ENCODE peak calls at places on chromosomes 2 and 18, in seven cellular contexts. Q is GM23248, Z is bronchial epithelial cell, N is epithelial cell of esophagus, K is mesenchymal stem cell, H is astrocyte of the spinal cord, P is transverse colon. J is an unnamed sample.

GRCh38 chr2:234399451-234400246 is 97.2 kb downstream of the ARL4C start:
- DNase-seq in Q (peak), N (no peak), P (no peak), Z (no peak), H (peak), K (no peak), J (no peak)

GRCh38 chr18:76565238-76566173 is 70.5 kb upstream of the ZNF516 start:
- DNase-seq in H (peak), P (peak), N (peak), Q (peak), Z (peak), K (peak), J (peak)

GRCh38 chr2:12733846-12734245 is 17.1 kb downstream of the TRIB2 start:
- DNase-seq in Z (no peak), Q (no peak), N (peak), K (no peak), P (no peak), H (no peak), J (no peak)

GRCh38 chr2:55493220-55493619 is 26.3 kb upstream of the CFAP36 start:
- DNase-seq in H (no peak), N (peak), Q (peak), Z (peak), K (no peak), P (no peak), J (no peak)

GRCh38 chr2:235706496-235706895 is 212.7 kb downstream of the AGAP1 start:
- DNase-seq in P (no peak), Q (no peak), H (no peak), Z (no peak), N (peak), K (no peak), J (no peak)

GRCh38 chr18:31942301-31942998 is 478 bp downstream of the TRAPPC8 start:
- DNase-seq in H (peak), K (peak), N (peak), Z (peak), Q (peak), P (peak), J (peak)

GRCh38 chr18:59303656-59304055 is 14.8 kb downstream of the CPLX4 start:
- DNase-seq in K (no peak), Z (no peak), N (no peak), H (no peak), P (no peak), Q (no peak), J (no peak)

GRCh38 chr2:65265090-65266045 is 37.7 kb downstream of the ACTR2 start:
- DNase-seq in P (no peak), H (peak), Z (peak), N (peak), K (peak), Q (peak), J (peak)

GRCh38 chr2:53252115-53252514 is 515.5 kb upstream of the CHAC2 start:
- DNase-seq in N (no peak), P (no peak), K (no peak), Q (no peak), H (no peak), Z (no peak), J (no peak)

GRCh38 chr18:29439398-29439797 is 1262.5 kb upstream of the CDH2 start:
- DNase-seq in Z (no peak), N (no peak), P (no peak), K (no peak), H (no peak), Q (peak), J (no peak)

GRCh38 chr2:178976351-178976750 is 73.6 kb downstream of the CCDC141 start:
- DNase-seq in Z (no peak), Q (no peak), K (no peak), H (no peak), P (no peak), N (no peak), J (no peak)

GRCh38 chr2:46268986-46269385 is 28.2 kb upstream of the EPAS1 start:
- DNase-seq in K (peak), H (peak), Q (peak), N (no peak), Z (no peak), P (no peak), J (no peak)

GRCh38 chr18:58468191-58468590 is 160.7 kb downstream of the ALPK2 start:
- DNase-seq in P (no peak), N (peak), Z (peak), K (no peak), Q (no peak), H (no peak), J (no peak)

GRCh38 chr18:49878996-49879585 is 65.8 kb upstream of the ACAA2 start:
- DNase-seq in Q (peak), H (no peak), K (no peak), N (no peak), Z (no peak), P (no peak), J (no peak)

GRCh38 chr18:30675905-30676620 is 366.5 kb downstream of the DSC3 start:
- DNase-seq in P (no peak), K (no peak), Q (no peak), Z (no peak), H (no peak), N (no peak), J (no peak)

GRCh38 chr2:149926149-149926548 is 338.6 kb upstream of the MMADHC start:
- DNase-seq in P (no peak), K (no peak), Z (no peak), N (no peak), Q (no peak), H (no peak), J (no peak)

GRCh38 chr2:197889041-197889440 is 84.6 kb downstream of the PLCL1 start:
- DNase-seq in Z (peak), N (peak), P (no peak), Q (peak), K (peak), H (peak), J (peak)

GRCh38 chr2:54809814-54810213 is 86.4 kb downstream of the EML6 start:
- DNase-seq in Q (peak), H (peak), K (peak), Z (peak), N (peak), P (no peak), J (no peak)

GRCh38 chr2:217899231-217900009 is 103.4 kb downstream of the TNS1 start:
- DNase-seq in N (peak), K (peak), P (peak), Z (peak), Q (peak), H (peak), J (peak)

GRCh38 chr18:36485772-36486171 is 188.3 kb downstream of the FHOD3 start:
- DNase-seq in Q (no peak), K (no peak), H (no peak), Z (peak), P (no peak), N (peak), J (no peak)

GRCh38 chr18:48733854-48734253 is 195.0 kb downstream of the CTIF start:
- DNase-seq in K (no peak), N (no peak), Z (no peak), P (no peak), Q (no peak), H (no peak), J (no peak)

GRCh38 chr2:30588891-30589495 is 141.9 kb downstream of the LCLAT1 start:
- DNase-seq in Z (no peak), K (no peak), P (no peak), H (no peak), Q (no peak), N (no peak), J (no peak)

GRCh38 chr2:5692561-5693287 is 540 bp downstream of the SOX11 start:
- DNase-seq in P (no peak), K (peak), Z (no peak), Q (peak), H (peak), N (no peak), J (no peak)

GRCh38 chr2:58992062-58992736 is 751.1 kb upstream of the FANCL start:
- DNase-seq in Q (peak), Z (no peak), K (peak), N (peak), P (no peak), H (peak), J (no peak)

GRCh38 chr18:11849845-11850747 is 1.1 kb upstream of the CHMP1B start:
- DNase-seq in H (peak), Z (peak), P (peak), N (peak), K (peak), Q (peak), J (peak)

GRCh38 chr18:49846263-49846662 is 32.9 kb upstream of the ACAA2 start:
- DNase-seq in Z (no peak), H (peak), Q (peak), N (no peak), P (no peak), K (no peak), J (no peak)

GRCh38 chr2:30147196-30147714 is 448 bp downstream of the YPEL5 start:
- DNase-seq in N (peak), Q (peak), H (peak), P (no peak), Z (no peak), K (no peak), J (no peak)

GRCh38 chr2:215567504-215567903 is 131.6 kb upstream of the FN1 start:
- DNase-seq in N (no peak), K (no peak), Z (no peak), Q (no peak), P (no peak), H (no peak), J (no peak)

GRCh38 chr2:69603146-69603743 is 40.3 kb downstream of the AAK1 start:
- DNase-seq in P (no peak), N (no peak), Q (peak), Z (no peak), K (no peak), H (no peak), J (no peak)

GRCh38 chr2:9754532-9754887 is 88.8 kb upstream of the TAF1B start:
- DNase-seq in P (no peak), H (no peak), Q (no peak), N (no peak), K (no peak), Z (no peak), J (no peak)

GRCh38 chr2:120885749-120886148 is 150.1 kb downstream of the GLI2 start:
- DNase-seq in N (no peak), Z (no peak), Q (no peak), K (no peak), P (no peak), H (no peak), J (no peak)

GRCh38 chr2:12903272-12903671 is 186.5 kb downstream of the TRIB2 start:
- DNase-seq in H (no peak), Q (peak), P (no peak), K (no peak), Z (no peak), N (no peak), J (no peak)

DNA sequence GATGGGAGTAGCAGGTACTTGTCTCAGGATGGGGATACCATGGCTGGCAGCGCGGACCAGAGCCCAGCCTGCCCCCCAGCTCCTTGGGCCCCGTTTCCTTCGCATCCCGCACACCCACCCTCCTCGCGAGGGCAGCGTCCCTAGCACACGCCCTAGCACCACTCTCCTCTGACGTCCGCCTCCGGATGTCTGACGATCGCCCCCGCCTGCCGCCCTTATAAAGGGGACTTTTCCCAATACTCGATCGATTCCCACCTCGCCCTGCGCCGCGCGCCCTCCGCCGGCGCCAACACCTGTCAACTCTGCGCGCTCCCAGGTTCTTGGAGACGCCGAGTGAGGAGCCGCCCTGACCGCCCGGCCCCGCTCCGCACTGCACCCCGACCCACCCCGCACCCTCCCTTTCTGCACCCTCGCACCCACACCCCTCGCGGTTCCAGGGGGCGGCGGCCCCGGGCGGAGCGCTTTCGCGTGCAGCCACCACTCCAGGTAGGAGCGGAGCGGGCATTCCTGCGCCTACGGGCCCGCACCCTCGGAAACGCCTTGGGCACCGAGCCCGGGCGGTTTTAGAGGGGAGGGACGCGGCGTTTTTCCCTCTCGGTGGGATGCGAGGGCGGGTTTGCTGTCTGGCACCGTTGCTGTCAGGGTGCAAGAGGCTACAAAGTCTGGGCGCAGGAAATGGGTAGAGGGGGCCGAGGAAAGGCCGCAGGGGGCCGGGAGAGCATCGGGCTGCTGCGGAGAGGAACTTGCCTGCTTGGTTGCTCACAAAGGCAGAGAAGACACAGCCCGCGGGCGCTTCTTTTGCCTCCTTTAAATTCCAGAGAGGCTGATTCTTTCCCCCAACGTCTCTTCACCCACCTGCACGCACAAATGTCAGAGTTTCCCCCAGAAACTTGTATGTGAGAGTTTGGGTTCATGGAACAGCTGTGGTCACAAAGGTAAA is at the start of gene SLC5A7:
- DNase-seq in Z (no peak), Q (no peak), N (no peak), H (no peak), K (no peak), P (no peak), J (no peak)
- H3K4me3 ChIP-seq in Z (no peak), Q (no peak), N (no peak), H (no peak), K (no peak), P (no peak), J (no peak)

GRCh38 chr2:108619916-108620620 is 85.8 kb downstream of the LIMS1 start:
- DNase-seq in H (no peak), Q (no peak), N (no peak), P (no peak), Z (no peak), K (no peak), J (no peak)

GRCh38 chr2:108621689-108622681 is 87.7 kb downstream of the LIMS1 start:
- DNase-seq in N (no peak), H (no peak), Z (peak), K (no peak), Q (no peak), P (no peak), J (no peak)

GRCh38 chr2:108623616-108624015 is 89.3 kb downstream of the LIMS1 start:
- DNase-seq in H (no peak), P (no peak), Q (peak), N (peak), Z (peak), K (no peak), J (no peak)

GRCh38 chr2:108621087-108621559 is 86.9 kb downstream of the LIMS1 start:
- DNase-seq in H (peak), K (peak), N (peak), P (peak), Q (peak), Z (peak), J (peak)

GRCh38 chr2:108620656-108621055 is 86.4 kb downstream of the LIMS1 start:
- DNase-seq in K (no peak), H (no peak), Z (no peak), N (no peak), Q (no peak), P (no peak), J (no peak)
- H3K4me3 ChIP-seq in K (no peak), H (no peak), Z (no peak), N (no peak), Q (no peak), P (no peak), J (no peak)

GRCh38 chr2:191845248-191845715 is 1.6 kb downstream of the CAVIN2 start:
- DNase-seq in P (no peak), K (no peak), H (no peak), Z (no peak), Q (no peak), N (peak), J (no peak)

GRCh38 chr2:191846787-191847620 is at the start of gene CAVIN2:
- DNase-seq in Z (peak), Q (peak), N (peak), K (peak), P (peak), H (peak), J (no peak)

GRCh38 chr2:191844706-191845105 is 2.2 kb downstream of the CAVIN2 start:
- DNase-seq in Q (peak), Z (peak), K (no peak), H (no peak), N (peak), P (no peak), J (no peak)

GRCh38 chr2:191847764-191848163 is 876 bp upstream of the CAVIN2 start:
- DNase-seq in K (no peak), H (no peak), Z (no peak), Q (no peak), N (no peak), P (no peak), J (no peak)

GRCh38 chr2:191845876-191846786 is 757 bp downstream of the CAVIN2 start:
- DNase-seq in Z (no peak), Q (no peak), N (no peak), P (no peak), H (no peak), K (no peak), J (no peak)
- H3K4me3 ChIP-seq in Z (peak), Q (peak), N (peak), P (peak), H (peak), K (peak), J (no peak)

GRCh38 chr2:231554748-231555545 is 24.7 kb upstream of the NMUR1 start:
- DNase-seq in Z (no peak), Q (peak), K (peak), N (no peak), P (peak), H (peak), J (peak)
- H3K4me3 ChIP-seq in Z (no peak), Q (peak), K (no peak), N (no peak), P (no peak), H (no peak), J (no peak)

GRCh38 chr2:70962885-70963878 is 15.2 kb upstream of the ANKRD53 start:
- DNase-seq in Z (no peak), Q (no peak), P (no peak), N (no peak), H (no peak), K (no peak), J (no peak)

GRCh38 chr2:70965506-70965905 is 12.9 kb upstream of the ANKRD53 start:
- DNase-seq in N (no peak), H (no peak), P (no peak), Q (no peak), K (no peak), Z (no peak), J (no peak)

GRCh38 chr2:70962211-70962884 is 16.1 kb upstream of the ANKRD53 start:
- DNase-seq in N (no peak), Z (no peak), H (no peak), P (no peak), K (no peak), Q (no peak), J (no peak)

GRCh38 chr2:70964596-70965386 is 13.6 kb upstream of the ANKRD53 start:
- DNase-seq in Z (peak), K (peak), P (peak), H (peak), Q (peak), N (peak), J (peak)

DNA sequence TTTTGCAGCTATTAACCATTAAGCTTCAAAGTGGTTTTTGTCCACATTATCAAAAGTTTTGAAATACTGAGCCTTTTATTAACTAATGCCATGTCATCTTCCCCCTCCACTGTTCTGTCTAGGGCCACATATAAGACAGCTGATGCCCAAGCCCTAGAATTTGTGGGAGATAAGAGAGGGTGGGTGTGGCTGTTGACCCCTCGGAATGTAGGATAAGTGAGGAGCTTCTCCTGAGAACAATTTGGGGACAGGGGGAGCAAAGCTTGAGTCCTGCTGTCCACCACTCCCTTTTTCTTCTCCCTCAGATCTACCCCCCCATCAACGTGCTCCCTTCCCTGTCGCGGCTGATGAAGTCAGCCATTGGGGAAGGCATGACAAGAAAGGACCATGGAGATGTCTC is 14.3 kb upstream of the ANKRD53 start:
- DNase-seq in H (no peak), N (no peak), Q (no peak), K (no peak), P (no peak), Z (no peak), J (no peak)
- H3K4me3 ChIP-seq in H (no peak), N (no peak), Q (no peak), K (no peak), P (no peak), Z (no peak), J (no peak)

J was measured in NB4.